ENCODE peak calls at places on chromosomes 13 and 19, in ten cellular contexts. One of them, this sample, is unnamed.
A peak's percentile ranks its signal among the peaks of the same experiment; 100 is the strongest.

GRCh38 chr13:93736111-93736510 is 509.5 kb downstream of the GPC6 start:
- DNase-seq in breast epithelium: no peak
- DNase-seq in K562: no peak
- DNase-seq in prostate gland: no peak
- DNase-seq in stomach: no peak
- DNase-seq in transverse colon: no peak
- DNase-seq in GM12892: no peak
- DNase-seq in sigmoid colon: no peak
- DNase-seq in esophagus muscularis mucosa: no peak
- DNase-seq in suprapubic skin: no peak
- DNase-seq in this sample: no peak

GRCh38 chr19:9917322-9917721 is 19.0 kb downstream of the OLFM2 start:
- DNase-seq in breast epithelium: no peak
- DNase-seq in K562: peak; percentile 90
- DNase-seq in prostate gland: peak; percentile 12
- DNase-seq in stomach: peak; percentile 26
- DNase-seq in transverse colon: no peak
- DNase-seq in GM12892: no peak
- DNase-seq in sigmoid colon: no peak
- DNase-seq in esophagus muscularis mucosa: no peak
- DNase-seq in suprapubic skin: no peak
- DNase-seq in this sample: no peak

GRCh38 chr19:48367855-48368254 is 3.7 kb downstream of the SYNGR4 start:
- DNase-seq in breast epithelium: no peak
- DNase-seq in K562: no peak
- DNase-seq in prostate gland: peak; percentile 21
- DNase-seq in stomach: peak; percentile 59
- DNase-seq in transverse colon: no peak
- DNase-seq in GM12892: no peak
- DNase-seq in sigmoid colon: no peak
- DNase-seq in esophagus muscularis mucosa: no peak
- DNase-seq in suprapubic skin: no peak
- DNase-seq in this sample: no peak

GRCh38 chr13:90420683-90421082 is 926.8 kb upstream of the MIR17HG start:
- DNase-seq in breast epithelium: no peak
- DNase-seq in K562: no peak
- DNase-seq in prostate gland: no peak
- DNase-seq in stomach: no peak
- DNase-seq in transverse colon: no peak
- DNase-seq in GM12892: no peak
- DNase-seq in sigmoid colon: no peak
- DNase-seq in esophagus muscularis mucosa: no peak
- DNase-seq in suprapubic skin: no peak
- DNase-seq in this sample: no peak

GRCh38 chr13:32426981-32427851 is 714 bp downstream of the N4BP2L1 start:
- DNase-seq in breast epithelium: peak; percentile 52
- DNase-seq in K562: no peak
- DNase-seq in prostate gland: peak; percentile 57
- DNase-seq in stomach: peak; percentile 57
- DNase-seq in transverse colon: peak; percentile 56
- DNase-seq in GM12892: peak; percentile 29
- DNase-seq in sigmoid colon: peak; percentile 83
- DNase-seq in esophagus muscularis mucosa: peak; percentile 92
- DNase-seq in suprapubic skin: peak; percentile 85
- DNase-seq in this sample: no peak

GRCh38 chr13:98295371-98295770 is 118.3 kb upstream of the RNF113B start:
- DNase-seq in breast epithelium: no peak
- DNase-seq in K562: no peak
- DNase-seq in prostate gland: no peak
- DNase-seq in stomach: no peak
- DNase-seq in transverse colon: no peak
- DNase-seq in GM12892: no peak
- DNase-seq in sigmoid colon: no peak
- DNase-seq in esophagus muscularis mucosa: no peak
- DNase-seq in suprapubic skin: no peak
- DNase-seq in this sample: no peak

GRCh38 chr13:47603365-47603764 is 397.7 kb downstream of the SUCLA2 start:
- DNase-seq in breast epithelium: no peak
- DNase-seq in K562: no peak
- DNase-seq in prostate gland: no peak
- DNase-seq in stomach: no peak
- DNase-seq in transverse colon: no peak
- DNase-seq in GM12892: no peak
- DNase-seq in sigmoid colon: no peak
- DNase-seq in esophagus muscularis mucosa: no peak
- DNase-seq in suprapubic skin: no peak
- DNase-seq in this sample: no peak

GRCh38 chr19:41697198-41697855 is 9.3 kb upstream of the CEACAM7 start:
- DNase-seq in breast epithelium: no peak
- DNase-seq in K562: no peak
- DNase-seq in prostate gland: no peak
- DNase-seq in stomach: peak; percentile 11
- DNase-seq in transverse colon: peak; percentile 6
- DNase-seq in GM12892: no peak
- DNase-seq in sigmoid colon: peak; percentile 33
- DNase-seq in esophagus muscularis mucosa: no peak
- DNase-seq in suprapubic skin: peak; percentile 47
- DNase-seq in this sample: no peak

GRCh38 chr13:64855506-64855905 is 2374.6 kb downstream of the PCDH9 start:
- DNase-seq in breast epithelium: no peak
- DNase-seq in K562: no peak
- DNase-seq in prostate gland: no peak
- DNase-seq in stomach: no peak
- DNase-seq in transverse colon: no peak
- DNase-seq in GM12892: no peak
- DNase-seq in sigmoid colon: no peak
- DNase-seq in esophagus muscularis mucosa: no peak
- DNase-seq in suprapubic skin: no peak
- DNase-seq in this sample: no peak

GRCh38 chr13:61045197-61045596 is 370.5 kb downstream of the PCDH20 start:
- DNase-seq in breast epithelium: no peak
- DNase-seq in K562: no peak
- DNase-seq in prostate gland: no peak
- DNase-seq in stomach: no peak
- DNase-seq in transverse colon: no peak
- DNase-seq in GM12892: no peak
- DNase-seq in sigmoid colon: no peak
- DNase-seq in esophagus muscularis mucosa: no peak
- DNase-seq in suprapubic skin: no peak
- DNase-seq in this sample: no peak

GRCh38 chr19:42422576-42423461 is 4.4 kb downstream of the LIPE start:
- DNase-seq in breast epithelium: no peak
- DNase-seq in K562: no peak
- DNase-seq in prostate gland: no peak
- DNase-seq in stomach: no peak
- DNase-seq in transverse colon: peak; percentile 47
- DNase-seq in GM12892: no peak
- DNase-seq in sigmoid colon: peak; percentile 60
- DNase-seq in esophagus muscularis mucosa: no peak
- DNase-seq in suprapubic skin: no peak
- DNase-seq in this sample: no peak

GRCh38 chr13:59750860-59751259 is 412.9 kb downstream of the DIAPH3 start:
- DNase-seq in breast epithelium: no peak
- DNase-seq in K562: no peak
- DNase-seq in prostate gland: no peak
- DNase-seq in stomach: no peak
- DNase-seq in transverse colon: no peak
- DNase-seq in GM12892: no peak
- DNase-seq in sigmoid colon: no peak
- DNase-seq in esophagus muscularis mucosa: no peak
- DNase-seq in suprapubic skin: no peak
- DNase-seq in this sample: no peak

GRCh38 chr13:50892162-50892944 is 17.2 kb upstream of the RNASEH2B start:
- DNase-seq in breast epithelium: no peak
- DNase-seq in K562: no peak
- DNase-seq in prostate gland: no peak
- DNase-seq in stomach: no peak
- DNase-seq in transverse colon: peak; percentile 40
- DNase-seq in GM12892: no peak
- DNase-seq in sigmoid colon: no peak
- DNase-seq in esophagus muscularis mucosa: no peak
- DNase-seq in suprapubic skin: no peak
- DNase-seq in this sample: no peak

GRCh38 chr19:50001775-50002174 is 23.4 kb downstream of the VRK3 start:
- DNase-seq in breast epithelium: no peak
- DNase-seq in K562: no peak
- DNase-seq in prostate gland: no peak
- DNase-seq in stomach: no peak
- DNase-seq in transverse colon: no peak
- DNase-seq in GM12892: no peak
- DNase-seq in sigmoid colon: no peak
- DNase-seq in esophagus muscularis mucosa: no peak
- DNase-seq in suprapubic skin: no peak
- DNase-seq in this sample: no peak

GRCh38 chr19:50002386-50002960 is 22.7 kb downstream of the VRK3 start:
- DNase-seq in breast epithelium: no peak
- DNase-seq in K562: no peak
- DNase-seq in prostate gland: no peak
- DNase-seq in stomach: no peak
- DNase-seq in transverse colon: no peak
- DNase-seq in GM12892: no peak
- DNase-seq in sigmoid colon: no peak
- DNase-seq in esophagus muscularis mucosa: no peak
- DNase-seq in suprapubic skin: no peak
- DNase-seq in this sample: no peak

GRCh38 chr19:50003810-50004419 is 21.3 kb downstream of the VRK3 start:
- DNase-seq in breast epithelium: peak; percentile 19
- DNase-seq in K562: peak; percentile 80
- DNase-seq in prostate gland: no peak
- DNase-seq in stomach: peak; percentile 34
- DNase-seq in transverse colon: peak; percentile 15
- DNase-seq in GM12892: peak; percentile 46
- DNase-seq in sigmoid colon: peak; percentile 83
- DNase-seq in esophagus muscularis mucosa: no peak
- DNase-seq in suprapubic skin: no peak
- DNase-seq in this sample: no peak

GRCh38 chr19:50005428-50005827 is 19.7 kb downstream of the VRK3 start:
- DNase-seq in breast epithelium: no peak
- DNase-seq in K562: no peak
- DNase-seq in prostate gland: no peak
- DNase-seq in stomach: no peak
- DNase-seq in transverse colon: no peak
- DNase-seq in GM12892: no peak
- DNase-seq in sigmoid colon: no peak
- DNase-seq in esophagus muscularis mucosa: no peak
- DNase-seq in suprapubic skin: no peak
- DNase-seq in this sample: no peak

DNA sequence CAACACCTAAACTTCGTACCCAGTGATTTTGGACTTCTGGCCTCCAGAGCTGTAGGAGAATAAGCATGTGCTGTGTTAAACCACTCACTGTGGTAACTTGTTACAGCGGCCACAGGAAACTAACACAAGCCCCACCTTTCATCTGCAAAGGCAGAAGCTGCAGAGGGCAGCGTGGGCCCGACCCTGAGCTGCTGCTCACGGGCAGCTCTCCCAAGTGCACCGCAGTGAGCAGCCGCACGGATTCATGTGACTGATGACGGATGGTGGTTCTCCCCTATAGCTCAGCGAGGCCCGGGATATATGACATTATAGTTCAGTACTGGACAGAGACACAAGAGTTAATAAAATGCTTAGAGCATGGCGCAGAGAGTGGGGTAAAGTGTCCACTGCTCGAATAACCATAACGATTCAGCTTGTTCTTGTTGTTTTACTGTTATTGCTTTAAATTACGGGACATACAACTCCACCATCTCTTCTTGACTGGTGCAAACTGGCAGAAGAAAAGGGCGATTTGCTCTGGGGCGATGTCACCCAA is 21.9 kb downstream of the VRK3 start:
- DNase-seq in breast epithelium: no peak
- DNase-seq in K562: no peak
- DNase-seq in prostate gland: no peak
- DNase-seq in stomach: no peak
- DNase-seq in transverse colon: no peak
- DNase-seq in GM12892: no peak
- DNase-seq in sigmoid colon: no peak
- DNase-seq in esophagus muscularis mucosa: no peak
- DNase-seq in suprapubic skin: no peak
- DNase-seq in this sample: no peak
- TF ChIP-seq POLR2AphosphoS5 in breast epithelium: no peak
- TF ChIP-seq POLR2AphosphoS5 in K562: no peak
- TF ChIP-seq POLR2AphosphoS5 in prostate gland: no peak
- TF ChIP-seq POLR2AphosphoS5 in stomach: no peak
- TF ChIP-seq POLR2AphosphoS5 in transverse colon: no peak
- TF ChIP-seq POLR2AphosphoS5 in GM12892: no peak
- TF ChIP-seq POLR2AphosphoS5 in sigmoid colon: no peak
- TF ChIP-seq POLR2AphosphoS5 in esophagus muscularis mucosa: no peak
- TF ChIP-seq POLR2AphosphoS5 in suprapubic skin: no peak
- TF ChIP-seq POLR2AphosphoS5 in this sample: no peak

GRCh38 chr19:4354282-4354681 is 10.9 kb downstream of the MPND start:
- DNase-seq in breast epithelium: no peak
- DNase-seq in K562: no peak
- DNase-seq in prostate gland: no peak
- DNase-seq in stomach: no peak
- DNase-seq in transverse colon: no peak
- DNase-seq in GM12892: no peak
- DNase-seq in sigmoid colon: no peak
- DNase-seq in esophagus muscularis mucosa: no peak
- DNase-seq in suprapubic skin: no peak
- DNase-seq in this sample: no peak
- TF ChIP-seq POLR2A in breast epithelium: no peak
- TF ChIP-seq POLR2A in K562: no peak
- TF ChIP-seq POLR2A in prostate gland: no peak
- TF ChIP-seq POLR2A in stomach: no peak
- TF ChIP-seq POLR2A in transverse colon: no peak
- TF ChIP-seq POLR2A in GM12892: no peak
- TF ChIP-seq POLR2A in sigmoid colon: no peak
- TF ChIP-seq POLR2A in esophagus muscularis mucosa: no peak
- TF ChIP-seq POLR2A in suprapubic skin: no peak
- TF ChIP-seq POLR2A in this sample: no peak

GRCh38 chr19:13437919-13438618 is 68.2 kb downstream of the CACNA1A start:
- DNase-seq in breast epithelium: no peak
- DNase-seq in K562: no peak
- DNase-seq in prostate gland: no peak
- DNase-seq in stomach: no peak
- DNase-seq in transverse colon: no peak
- DNase-seq in GM12892: no peak
- DNase-seq in sigmoid colon: no peak
- DNase-seq in esophagus muscularis mucosa: no peak
- DNase-seq in suprapubic skin: no peak
- DNase-seq in this sample: no peak
- TF ChIP-seq POLR2AphosphoS5 in breast epithelium: no peak
- TF ChIP-seq POLR2AphosphoS5 in K562: no peak
- TF ChIP-seq POLR2AphosphoS5 in prostate gland: no peak
- TF ChIP-seq POLR2AphosphoS5 in stomach: no peak
- TF ChIP-seq POLR2AphosphoS5 in transverse colon: no peak
- TF ChIP-seq POLR2AphosphoS5 in GM12892: no peak
- TF ChIP-seq POLR2AphosphoS5 in sigmoid colon: no peak
- TF ChIP-seq POLR2AphosphoS5 in esophagus muscularis mucosa: no peak
- TF ChIP-seq POLR2AphosphoS5 in suprapubic skin: no peak
- TF ChIP-seq POLR2AphosphoS5 in this sample: no peak

DNA sequence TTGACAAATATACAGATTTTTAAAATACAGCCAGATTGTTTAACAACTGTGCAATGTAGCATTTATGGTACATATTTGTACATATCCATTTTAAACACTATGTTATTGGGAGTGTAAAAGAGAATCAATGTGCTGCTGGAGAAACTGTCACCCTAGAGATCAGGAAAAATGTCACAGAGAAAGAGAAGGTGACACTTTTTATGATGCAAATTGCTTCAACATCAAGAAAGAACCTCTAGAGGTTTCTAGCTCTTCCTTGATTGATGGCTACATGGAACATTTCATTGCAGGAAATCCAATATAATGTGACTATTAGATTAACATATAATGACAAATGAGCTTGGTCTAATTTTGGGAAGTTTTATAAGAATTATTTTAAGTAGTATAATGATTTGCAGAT is 1491.2 kb upstream of the PCDH20 start:
- DNase-seq in breast epithelium: no peak
- DNase-seq in K562: no peak
- DNase-seq in prostate gland: no peak
- DNase-seq in stomach: no peak
- DNase-seq in transverse colon: no peak
- DNase-seq in GM12892: no peak
- DNase-seq in sigmoid colon: no peak
- DNase-seq in esophagus muscularis mucosa: no peak
- DNase-seq in suprapubic skin: no peak
- DNase-seq in this sample: no peak
- TF ChIP-seq POLR2A in breast epithelium: no peak
- TF ChIP-seq POLR2A in K562: no peak
- TF ChIP-seq POLR2A in prostate gland: no peak
- TF ChIP-seq POLR2A in stomach: no peak
- TF ChIP-seq POLR2A in transverse colon: no peak
- TF ChIP-seq POLR2A in GM12892: no peak
- TF ChIP-seq POLR2A in sigmoid colon: no peak
- TF ChIP-seq POLR2A in esophagus muscularis mucosa: no peak
- TF ChIP-seq POLR2A in suprapubic skin: no peak
- TF ChIP-seq POLR2A in this sample: no peak

This sample was measured in vagina.